ENCODE peak calls at places on chromosomes 3 and 15, in seven cellular contexts. One of them, this sample, is unnamed.

GRCh38 chr3:24156466-24156865 is 211.4 kb downstream of the NR1D2 start:
- DNase-seq in astrocyte of the cerebellum: no peak
- DNase-seq in midbrain: no peak
- DNase-seq in SK-MEL-5: no peak
- DNase-seq in fibroblast of villous mesenchyme: peak; percentile 33
- DNase-seq in GM03348: peak; percentile 72
- DNase-seq in islet precursor cell: peak; percentile 90
- DNase-seq in this sample: no peak

GRCh38 chr15:68560501-68561113 is 18.2 kb upstream of the CORO2B start:
- DNase-seq in astrocyte of the cerebellum: no peak
- DNase-seq in midbrain: no peak
- DNase-seq in SK-MEL-5: no peak
- DNase-seq in fibroblast of villous mesenchyme: no peak
- DNase-seq in GM03348: no peak
- DNase-seq in islet precursor cell: peak; percentile 49
- DNase-seq in this sample: peak; percentile 50

GRCh38 chr3:179148446-179149238 is 485 bp downstream of the PIK3CA start:
- DNase-seq in astrocyte of the cerebellum: no peak
- DNase-seq in midbrain: peak; percentile 56
- DNase-seq in SK-MEL-5: peak; percentile 26
- DNase-seq in fibroblast of villous mesenchyme: peak; percentile 52
- DNase-seq in GM03348: peak; percentile 71
- DNase-seq in islet precursor cell: peak; percentile 73
- DNase-seq in this sample: peak; percentile 79

GRCh38 chr3:58178528-58179234 is 32.1 kb downstream of the DNASE1L3 start:
- DNase-seq in astrocyte of the cerebellum: no peak
- DNase-seq in midbrain: no peak
- DNase-seq in SK-MEL-5: no peak
- DNase-seq in fibroblast of villous mesenchyme: no peak
- DNase-seq in GM03348: no peak
- DNase-seq in islet precursor cell: no peak
- DNase-seq in this sample: no peak

GRCh38 chr3:186630950-186631624 is 9.1 kb upstream of the FETUB start:
- DNase-seq in astrocyte of the cerebellum: no peak
- DNase-seq in midbrain: no peak
- DNase-seq in SK-MEL-5: no peak
- DNase-seq in fibroblast of villous mesenchyme: no peak
- DNase-seq in GM03348: no peak
- DNase-seq in islet precursor cell: no peak
- DNase-seq in this sample: no peak

GRCh38 chr3:30770387-30770786 is 124.1 kb downstream of the GADL1 start:
- DNase-seq in astrocyte of the cerebellum: peak; percentile 68
- DNase-seq in midbrain: no peak
- DNase-seq in SK-MEL-5: peak; percentile 95
- DNase-seq in fibroblast of villous mesenchyme: peak; percentile 71
- DNase-seq in GM03348: peak; percentile 87
- DNase-seq in islet precursor cell: peak; percentile 93
- DNase-seq in this sample: no peak

GRCh38 chr15:50145451-50145872 is 26.4 kb upstream of the ATP8B4 start:
- DNase-seq in astrocyte of the cerebellum: peak; percentile 84
- DNase-seq in midbrain: peak; percentile 76
- DNase-seq in SK-MEL-5: peak; percentile 88
- DNase-seq in fibroblast of villous mesenchyme: peak; percentile 87
- DNase-seq in GM03348: peak; percentile 77
- DNase-seq in islet precursor cell: no peak
- DNase-seq in this sample: no peak

GRCh38 chr15:82849556-82850241 is 40.3 kb downstream of the WHAMM start:
- DNase-seq in astrocyte of the cerebellum: peak; percentile 62
- DNase-seq in midbrain: peak; percentile 59
- DNase-seq in SK-MEL-5: peak; percentile 93
- DNase-seq in fibroblast of villous mesenchyme: peak; percentile 82
- DNase-seq in GM03348: peak; percentile 89
- DNase-seq in islet precursor cell: peak; percentile 94
- DNase-seq in this sample: peak; percentile 96

GRCh38 chr15:32831458-32831857 is 113.7 kb downstream of the GREM1 start:
- DNase-seq in astrocyte of the cerebellum: no peak
- DNase-seq in midbrain: no peak
- DNase-seq in SK-MEL-5: no peak
- DNase-seq in fibroblast of villous mesenchyme: no peak
- DNase-seq in GM03348: peak; percentile 24
- DNase-seq in islet precursor cell: no peak
- DNase-seq in this sample: no peak

GRCh38 chr3:21447471-21448205 is 303.4 kb downstream of the ZNF385D start:
- DNase-seq in astrocyte of the cerebellum: peak; percentile 49
- DNase-seq in midbrain: no peak
- DNase-seq in SK-MEL-5: no peak
- DNase-seq in fibroblast of villous mesenchyme: peak; percentile 29
- DNase-seq in GM03348: peak; percentile 58
- DNase-seq in islet precursor cell: no peak
- DNase-seq in this sample: no peak

GRCh38 chr3:51581529-51581928 is 43.0 kb downstream of the RAD54L2 start:
- DNase-seq in astrocyte of the cerebellum: no peak
- DNase-seq in midbrain: no peak
- DNase-seq in SK-MEL-5: no peak
- DNase-seq in fibroblast of villous mesenchyme: peak; percentile 14
- DNase-seq in GM03348: peak; percentile 21
- DNase-seq in islet precursor cell: no peak
- DNase-seq in this sample: no peak

GRCh38 chr3:16249336-16249735 is 15.4 kb downstream of the DPH3 start:
- DNase-seq in astrocyte of the cerebellum: no peak
- DNase-seq in midbrain: no peak
- DNase-seq in SK-MEL-5: peak; percentile 69
- DNase-seq in fibroblast of villous mesenchyme: peak; percentile 42
- DNase-seq in GM03348: peak; percentile 34
- DNase-seq in islet precursor cell: no peak
- DNase-seq in this sample: peak; percentile 85

GRCh38 chr15:90315276-90315982 is 36.7 kb upstream of the ZNF774 start:
- DNase-seq in astrocyte of the cerebellum: peak; percentile 41
- DNase-seq in midbrain: peak; percentile 55
- DNase-seq in SK-MEL-5: peak; percentile 33
- DNase-seq in fibroblast of villous mesenchyme: peak; percentile 95
- DNase-seq in GM03348: peak; percentile 68
- DNase-seq in islet precursor cell: peak; percentile 74
- DNase-seq in this sample: no peak

GRCh38 chr3:171453175-171453868 is 6.9 kb downstream of the TNIK start:
- DNase-seq in astrocyte of the cerebellum: no peak
- DNase-seq in midbrain: no peak
- DNase-seq in SK-MEL-5: peak; percentile 26
- DNase-seq in fibroblast of villous mesenchyme: no peak
- DNase-seq in GM03348: no peak
- DNase-seq in islet precursor cell: peak; percentile 66
- DNase-seq in this sample: peak; percentile 90

GRCh38 chr3:51311055-51311454 is 74.0 kb upstream of the MANF start:
- DNase-seq in astrocyte of the cerebellum: peak; percentile 8
- DNase-seq in midbrain: no peak
- DNase-seq in SK-MEL-5: peak; percentile 65
- DNase-seq in fibroblast of villous mesenchyme: peak; percentile 34
- DNase-seq in GM03348: peak; percentile 51
- DNase-seq in islet precursor cell: no peak
- DNase-seq in this sample: no peak

GRCh38 chr15:74175271-74176191 is 2.0 kb downstream of the ISLR start:
- DNase-seq in astrocyte of the cerebellum: no peak
- DNase-seq in midbrain: no peak
- DNase-seq in SK-MEL-5: no peak
- DNase-seq in fibroblast of villous mesenchyme: no peak
- DNase-seq in GM03348: no peak
- DNase-seq in islet precursor cell: peak; percentile 47
- DNase-seq in this sample: peak; percentile 35

GRCh38 chr3:29202368-29202767 is 78.5 kb upstream of the RBMS3 start:
- DNase-seq in astrocyte of the cerebellum: no peak
- DNase-seq in midbrain: no peak
- DNase-seq in SK-MEL-5: no peak
- DNase-seq in fibroblast of villous mesenchyme: peak; percentile 77
- DNase-seq in GM03348: no peak
- DNase-seq in islet precursor cell: no peak
- DNase-seq in this sample: no peak

GRCh38 chr3:113223831-113224240 is 12.5 kb downstream of the BOC start:
- DNase-seq in astrocyte of the cerebellum: no peak
- DNase-seq in midbrain: no peak
- DNase-seq in SK-MEL-5: no peak
- DNase-seq in fibroblast of villous mesenchyme: no peak
- DNase-seq in GM03348: peak; percentile 45
- DNase-seq in islet precursor cell: no peak
- DNase-seq in this sample: no peak

GRCh38 chr3:177835917-177836316 is 638.6 kb upstream of the TBL1XR1 start:
- DNase-seq in astrocyte of the cerebellum: peak; percentile 88
- DNase-seq in midbrain: no peak
- DNase-seq in SK-MEL-5: no peak
- DNase-seq in fibroblast of villous mesenchyme: peak; percentile 70
- DNase-seq in GM03348: peak; percentile 66
- DNase-seq in islet precursor cell: peak; percentile 69
- DNase-seq in this sample: no peak

GRCh38 chr3:70849911-70850699 is 537.7 kb upstream of the MDFIC2 start:
- DNase-seq in astrocyte of the cerebellum: peak; percentile 85
- DNase-seq in midbrain: no peak
- DNase-seq in SK-MEL-5: no peak
- DNase-seq in fibroblast of villous mesenchyme: peak; percentile 94
- DNase-seq in GM03348: peak; percentile 82
- DNase-seq in islet precursor cell: peak; percentile 59
- DNase-seq in this sample: no peak

GRCh38 chr15:85316244-85316934 is 64.0 kb upstream of the AKAP13 start:
- DNase-seq in astrocyte of the cerebellum: no peak
- DNase-seq in midbrain: no peak
- DNase-seq in SK-MEL-5: peak; percentile 69
- DNase-seq in fibroblast of villous mesenchyme: peak; percentile 91
- DNase-seq in GM03348: peak; percentile 59
- DNase-seq in islet precursor cell: peak; percentile 95
- DNase-seq in this sample: no peak

GRCh38 chr3:177589921-177590336 is 392.6 kb upstream of the TBL1XR1 start:
- DNase-seq in astrocyte of the cerebellum: peak; percentile 97
- DNase-seq in midbrain: no peak
- DNase-seq in SK-MEL-5: peak; percentile 9
- DNase-seq in fibroblast of villous mesenchyme: peak; percentile 35
- DNase-seq in GM03348: peak; percentile 79
- DNase-seq in islet precursor cell: no peak
- DNase-seq in this sample: no peak

GRCh38 chr3:11662392-11662990 is 18.8 kb upstream of the VGLL4 start:
- DNase-seq in astrocyte of the cerebellum: no peak
- DNase-seq in midbrain: no peak
- DNase-seq in SK-MEL-5: peak; percentile 68
- DNase-seq in fibroblast of villous mesenchyme: no peak
- DNase-seq in GM03348: peak; percentile 43
- DNase-seq in islet precursor cell: no peak
- DNase-seq in this sample: no peak

GRCh38 chr3:84959470-84960380 is 936 bp downstream of the CADM2 start:
- DNase-seq in astrocyte of the cerebellum: no peak
- DNase-seq in midbrain: peak; percentile 53
- DNase-seq in SK-MEL-5: no peak
- DNase-seq in fibroblast of villous mesenchyme: no peak
- DNase-seq in GM03348: peak; percentile 5
- DNase-seq in islet precursor cell: no peak
- DNase-seq in this sample: peak; percentile 86

GRCh38 chr15:52251144-52251860 is 44.3 kb downstream of the MYO5C start:
- DNase-seq in astrocyte of the cerebellum: no peak
- DNase-seq in midbrain: no peak
- DNase-seq in SK-MEL-5: no peak
- DNase-seq in fibroblast of villous mesenchyme: no peak
- DNase-seq in GM03348: no peak
- DNase-seq in islet precursor cell: peak; percentile 47
- DNase-seq in this sample: no peak

GRCh38 chr3:11734-12133 is 184.8 kb upstream of the CHL1 start:
- DNase-seq in astrocyte of the cerebellum: no peak
- DNase-seq in midbrain: no peak
- DNase-seq in SK-MEL-5: peak; percentile 66
- DNase-seq in fibroblast of villous mesenchyme: peak; percentile 23
- DNase-seq in GM03348: no peak
- DNase-seq in islet precursor cell: no peak
- DNase-seq in this sample: peak; percentile 53

GRCh38 chr15:27127834-27128570 is 157.0 kb downstream of the GABRG3 start:
- DNase-seq in astrocyte of the cerebellum: no peak
- DNase-seq in midbrain: no peak
- DNase-seq in SK-MEL-5: no peak
- DNase-seq in fibroblast of villous mesenchyme: no peak
- DNase-seq in GM03348: no peak
- DNase-seq in islet precursor cell: no peak
- DNase-seq in this sample: no peak

GRCh38 chr3:33957176-33957575 is 158.7 kb downstream of the PDCD6IP start:
- DNase-seq in astrocyte of the cerebellum: no peak
- DNase-seq in midbrain: no peak
- DNase-seq in SK-MEL-5: no peak
- DNase-seq in fibroblast of villous mesenchyme: no peak
- DNase-seq in GM03348: no peak
- DNase-seq in islet precursor cell: no peak
- DNase-seq in this sample: no peak

GRCh38 chr15:84937144-84937543 is 44.5 kb upstream of the PDE8A start:
- DNase-seq in astrocyte of the cerebellum: no peak
- DNase-seq in midbrain: no peak
- DNase-seq in SK-MEL-5: peak; percentile 67
- DNase-seq in fibroblast of villous mesenchyme: peak; percentile 50
- DNase-seq in GM03348: no peak
- DNase-seq in islet precursor cell: no peak
- DNase-seq in this sample: no peak

GRCh38 chr3:142088522-142088921 is 60.8 kb downstream of the TFDP2 start:
- DNase-seq in astrocyte of the cerebellum: no peak
- DNase-seq in midbrain: no peak
- DNase-seq in SK-MEL-5: no peak
- DNase-seq in fibroblast of villous mesenchyme: no peak
- DNase-seq in GM03348: no peak
- DNase-seq in islet precursor cell: peak; percentile 75
- DNase-seq in this sample: no peak

GRCh38 chr3:194424953-194425352 is 25.9 kb upstream of the GP5 start:
- DNase-seq in astrocyte of the cerebellum: no peak
- DNase-seq in midbrain: no peak
- DNase-seq in SK-MEL-5: no peak
- DNase-seq in fibroblast of villous mesenchyme: no peak
- DNase-seq in GM03348: no peak
- DNase-seq in islet precursor cell: no peak
- DNase-seq in this sample: no peak

GRCh38 chr3:90011596-90011995 is 904.2 kb downstream of the EPHA3 start:
- DNase-seq in astrocyte of the cerebellum: no peak
- DNase-seq in midbrain: no peak
- DNase-seq in SK-MEL-5: no peak
- DNase-seq in fibroblast of villous mesenchyme: no peak
- DNase-seq in GM03348: no peak
- DNase-seq in islet precursor cell: no peak
- DNase-seq in this sample: no peak